ENCODE peak calls at places on chromosomes 11 and 22, in ten cellular contexts. D is CD8-positive, alpha-beta T cell; K is lower leg skin; P is kidney epithelial cell; O is heart right ventricle; X is tibial nerve; N is foreskin fibroblast; G is ovary; T is neural progenitor cell; S is PC-9. J is an unnamed sample.
A peak's percentile ranks its signal among the peaks of the same experiment; 100 is the strongest.

GRCh38 chr22:36405671-36406070 is 17.9 kb upstream of the MYH9 start:
- DNase-seq in O (no peak), T (no peak), D (peak; percentile 69), S (peak; percentile 55), X (no peak), N (no peak), K (no peak), G (no peak), P (no peak), J (no peak)

GRCh38 chr11:108009497-108010360 is 1.0 kb downstream of the CUL5 start:
- DNase-seq in G (no peak), D (no peak), P (no peak), K (no peak), N (peak; percentile 2), T (peak; percentile 69), X (no peak), S (no peak), O (no peak), J (no peak)

GRCh38 chr11:130052556-130052955 is 17.1 kb upstream of the APLP2 start:
- DNase-seq in N (peak; percentile 57), S (no peak), G (no peak), K (no peak), T (no peak), P (no peak), O (no peak), D (no peak), X (no peak), J (no peak)

GRCh38 chr11:132361011-132361550 is 990.7 kb downstream of the NTM start:
- DNase-seq in P (no peak), D (no peak), K (no peak), T (peak; percentile 73), N (no peak), G (no peak), S (no peak), O (no peak), X (no peak), J (no peak)

GRCh38 chr11:122646549-122647340 is 8.8 kb upstream of the UBASH3B start:
- DNase-seq in K (no peak), X (no peak), D (no peak), G (no peak), O (no peak), P (no peak), S (no peak), T (no peak), N (peak; percentile 68), J (no peak)

GRCh38 chr22:37233751-37234631 is 10.1 kb downstream of the RAC2 start:
- DNase-seq in T (no peak), D (no peak), K (no peak), S (no peak), G (no peak), X (no peak), P (no peak), O (no peak), N (no peak), J (no peak)

GRCh38 chr22:41672780-41673509 is 15.7 kb downstream of the SNU13 start:
- DNase-seq in D (no peak), O (no peak), S (no peak), X (no peak), T (no peak), N (no peak), K (no peak), G (no peak), P (no peak), J (no peak)

GRCh38 chr11:65366340-65366773 is 11.8 kb downstream of the TIGD3 start:
- DNase-seq in D (peak; percentile 31), X (no peak), N (peak; percentile 55), K (no peak), O (no peak), P (no peak), T (peak; percentile 85), G (no peak), S (peak; percentile 55), J (no peak)

GRCh38 chr11:1163321-1163910 is 5.7 kb downstream of the MUC5AC start:
- DNase-seq in S (no peak), P (no peak), T (no peak), K (peak; percentile 72), O (no peak), X (no peak), G (peak; percentile 5), D (no peak), N (no peak), J (no peak)

GRCh38 chr11:112977620-112978212 is 16.5 kb downstream of the NCAM1 start:
- DNase-seq in D (no peak), X (no peak), N (peak; percentile 52), T (peak; percentile 44), O (no peak), G (no peak), K (no peak), S (no peak), P (no peak), J (peak; percentile 43)

GRCh38 chr11:56700242-56700918 is 1.5 kb downstream of the OR9G1 start:
- DNase-seq in K (no peak), X (no peak), D (no peak), N (no peak), O (no peak), S (no peak), G (no peak), T (no peak), P (no peak), J (no peak)

GRCh38 chr22:41939981-41940852 is 6.7 kb downstream of the CENPM start:
- DNase-seq in K (peak; percentile 90), T (no peak), P (no peak), D (peak; percentile 93), G (no peak), N (no peak), X (no peak), O (no peak), S (peak; percentile 68), J (no peak)

GRCh38 chr11:35390737-35391682 is 28.3 kb downstream of the SLC1A2 start:
- DNase-seq in T (no peak), D (no peak), G (no peak), O (no peak), P (no peak), N (peak; percentile 76), S (peak; percentile 43), X (no peak), K (no peak), J (no peak)

GRCh38 chr22:24026056-24026455 is 15.0 kb downstream of the CABIN1 start:
- DNase-seq in S (no peak), G (no peak), D (no peak), T (no peak), N (no peak), P (no peak), O (no peak), X (no peak), K (peak; percentile 21), J (no peak)

DNA sequence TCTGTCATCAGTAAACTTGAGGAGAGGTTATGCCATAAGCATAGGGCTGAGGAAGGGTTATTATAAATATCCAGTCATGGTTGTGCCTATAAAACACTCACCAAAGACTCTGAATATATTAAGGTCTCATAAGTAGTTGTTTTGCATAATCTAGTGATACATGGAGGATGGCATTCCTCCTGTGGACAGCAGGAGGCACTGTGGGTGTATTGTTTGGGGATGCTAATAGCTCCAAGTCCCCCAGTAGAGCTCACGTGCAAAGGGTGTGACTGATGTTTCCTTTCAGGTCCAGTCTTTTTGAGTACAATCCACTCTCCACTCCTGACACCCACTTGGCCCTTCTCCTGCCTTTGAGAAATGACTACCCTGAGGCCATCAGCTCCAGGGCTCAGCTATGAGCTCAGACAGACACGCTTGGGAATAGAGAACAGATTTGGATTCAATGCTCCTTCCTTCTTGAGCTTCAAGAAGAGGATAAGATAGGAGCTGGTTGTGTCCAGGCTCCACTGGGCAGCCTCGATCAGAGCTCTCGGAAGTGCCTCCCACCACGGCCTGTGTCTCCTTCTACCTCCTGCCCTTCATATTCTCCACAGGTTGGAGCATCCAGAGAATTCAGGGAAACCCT is 85.2 kb upstream of the IGLL5 start:
- DNase-seq in G (no peak), K (no peak), X (no peak), O (no peak), S (no peak), N (no peak), P (no peak), D (peak; percentile 54), T (peak; percentile 26), J (no peak)
- TF ChIP-seq CTCF in G (no peak), K (no peak), X (no peak), O (peak; percentile 40), S (peak; percentile 18), N (no peak), P (peak; percentile 9), D (peak; percentile 80), T (peak; percentile 52), J (peak; percentile 51)

DNA sequence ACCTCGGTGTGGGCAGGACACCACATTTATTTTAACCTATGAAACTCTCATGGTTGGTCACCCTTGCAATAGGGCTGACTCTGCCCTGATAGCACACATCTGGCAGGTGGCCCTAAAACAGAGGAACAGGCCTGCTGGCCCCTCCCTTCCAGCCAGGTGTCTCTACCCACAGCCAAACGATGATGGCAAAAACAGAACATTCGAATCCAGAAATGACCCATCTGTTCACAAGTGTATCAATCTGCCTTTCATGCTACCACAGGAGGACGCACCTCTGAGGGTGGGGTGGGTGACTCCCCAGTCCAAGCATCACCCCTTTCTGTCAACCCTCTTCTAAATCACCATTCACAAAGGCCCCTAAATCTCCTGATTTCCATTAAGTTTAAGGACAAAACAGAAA is 118.1 kb downstream of the ETS1 start:
- DNase-seq in O (no peak), G (no peak), P (no peak), X (no peak), S (no peak), K (no peak), D (no peak), N (no peak), T (no peak), J (no peak)
- H3K4me3 ChIP-seq in O (no peak overlapping the region), G (no peak overlapping the region), P (no peak overlapping the region), X (no peak overlapping the region), S (no peak overlapping the region), K (no peak overlapping the region), D (peak overlapping the region; percentile 0), N (no peak overlapping the region), T (no peak overlapping the region), J (no peak overlapping the region)

DNA sequence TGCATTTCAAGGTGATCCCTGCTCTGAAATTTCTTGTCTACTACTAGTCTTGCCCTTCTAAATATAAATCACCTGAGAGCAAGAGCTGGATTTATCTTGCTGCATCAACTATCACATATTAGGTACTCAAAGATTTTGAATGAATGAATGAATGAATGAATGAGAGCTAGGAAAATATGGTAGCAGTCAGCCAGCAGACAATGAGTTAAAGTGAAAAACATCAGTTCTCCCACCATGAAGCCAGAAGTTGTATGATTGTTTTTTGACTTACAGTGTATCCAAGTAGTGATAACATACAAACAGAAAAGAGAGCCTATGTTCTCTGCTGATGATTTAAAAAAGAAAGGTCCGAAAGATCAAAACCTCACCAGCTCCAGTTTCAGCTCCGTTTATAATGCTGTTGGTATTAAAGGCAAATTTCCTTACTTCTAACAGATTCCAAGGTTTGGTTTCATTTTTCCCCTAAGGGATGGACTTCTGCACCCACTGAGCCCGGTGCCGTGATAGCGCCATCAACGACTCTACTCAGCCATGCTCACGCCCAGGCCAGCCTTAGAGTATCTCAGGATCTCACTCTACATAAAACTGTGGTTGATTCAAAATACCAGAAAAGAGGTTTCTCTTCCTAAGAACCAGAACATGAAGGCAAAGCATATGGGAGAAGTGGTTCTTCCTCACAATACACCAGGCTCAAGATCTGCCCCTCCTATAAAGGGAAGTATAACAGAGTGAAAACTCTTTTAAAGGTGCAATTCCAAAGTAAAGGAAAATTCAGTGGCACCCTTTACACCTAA is 92.0 kb downstream of the SGSM3 start:
- DNase-seq in G (no peak), T (no peak), O (no peak), X (no peak), D (peak; percentile 43), N (no peak), P (no peak), S (no peak), K (no peak), J (no peak)
- TF ChIP-seq CTCF in G (no peak), T (no peak), O (no peak), X (no peak), D (no peak), N (no peak), P (no peak), S (no peak), K (no peak), J (no peak)

GRCh38 chr22:49936973-49937757 is 18.7 kb downstream of the CRELD2 start:
- DNase-seq in G (no peak), T (no peak), S (no peak), N (no peak), D (no peak), O (peak; percentile 66), P (no peak), K (no peak), X (no peak), J (no peak)
- H3K4me3 ChIP-seq in G (no peak overlapping the region), T (no peak overlapping the region), S (no peak overlapping the region), N (no peak overlapping the region), D (peak overlapping the region; percentile 43), O (peak overlapping the region; percentile 58), P (no peak overlapping the region), K (no peak overlapping the region), X (peak overlapping the region; percentile 60), J (no peak overlapping the region)

J was measured in epithelial cell of proximal tubule.